ENCODE peak calls at places on chromosomes 4 and X, in ten cellular contexts. T, S, D, P, J, L, B, V, N and Z are unnamed samples.

GRCh38 chr4:165301833-165302232 is 25.6 kb upstream of the MSMO1 start:
- DNase-seq in B (no peak), P (peak; percentile 26), T (no peak), S (peak; percentile 48), D (no peak), L (no peak), N (no peak), J (no peak), V (no peak), Z (no peak)

GRCh38 chrX:53356186-53356585 is 66.3 kb downstream of the SMC1A start:
- DNase-seq in P (no peak), V (no peak), B (peak; percentile 17), L (no peak), N (no peak), D (no peak), T (no peak), S (no peak), J (no peak), Z (no peak)

GRCh38 chrX:48972214-48973164 is 845 bp upstream of the KCND1 start:
- DNase-seq in D (no peak), B (no peak), L (no peak), S (peak; percentile 27), T (no peak), P (peak; percentile 46), N (no peak), J (no peak), V (no peak), Z (no peak)

GRCh38 chr4:89422441-89422950 is 114.9 kb upstream of the GPRIN3 start:
- DNase-seq in S (no peak), L (no peak), B (no peak), D (no peak), N (no peak), V (no peak), P (no peak), T (no peak), J (no peak), Z (no peak)

GRCh38 chr4:113869743-113870375 is 108.3 kb upstream of the CAMK2D start:
- DNase-seq in D (no peak), T (peak; percentile 46), J (no peak), V (peak; percentile 93), B (peak; percentile 52), S (peak; percentile 69), P (peak; percentile 27), N (no peak), L (no peak), Z (no peak)

GRCh38 chr4:76449824-76450223 is 14.8 kb downstream of the SHROOM3 start:
- DNase-seq in B (no peak), N (no peak), D (no peak), T (no peak), J (no peak), L (no peak), V (no peak), P (no peak), S (no peak), Z (no peak)

GRCh38 chr4:1321946-1322650 is 24.9 kb upstream of the UVSSA start:
- DNase-seq in B (no peak), J (no peak), T (no peak), L (no peak), N (no peak), V (no peak), P (no peak), S (no peak), D (no peak), Z (no peak)

GRCh38 chr4:95268819-95269565 is 279.8 kb downstream of the UNC5C start:
- DNase-seq in B (no peak), D (no peak), L (no peak), J (no peak), P (peak; percentile 58), N (no peak), V (peak; percentile 5), S (no peak), T (no peak), Z (no peak)

GRCh38 chr4:61517144-61517543 is 317.0 kb downstream of the ADGRL3 start:
- DNase-seq in P (no peak), N (no peak), D (no peak), V (no peak), J (no peak), B (no peak), L (no peak), T (no peak), S (no peak), Z (no peak)

GRCh38 chr4:170089743-170090666 is at the start of gene AADAT:
- DNase-seq in P (peak; percentile 44), N (peak; percentile 83), T (no peak), V (peak; percentile 54), J (no peak), L (peak; percentile 44), S (peak; percentile 39), D (peak; percentile 41), B (no peak), Z (peak; percentile 66)

GRCh38 chr4:91267543-91267942 is 1036.2 kb upstream of the GRID2 start:
- DNase-seq in N (peak; percentile 3), J (no peak), L (no peak), D (no peak), V (peak; percentile 23), S (no peak), B (no peak), P (peak; percentile 49), T (no peak), Z (no peak)

GRCh38 chrX:16771483-16772398 is 14.5 kb upstream of the TXLNG start:
- DNase-seq in V (peak; percentile 26), P (peak; percentile 57), B (no peak), N (peak; percentile 62), L (peak; percentile 82), D (peak; percentile 39), J (no peak), T (no peak), S (no peak), Z (peak; percentile 1)

GRCh38 chr4:175935016-175935661 is 123.1 kb upstream of the GPM6A start:
- DNase-seq in B (no peak), S (no peak), D (no peak), N (peak; percentile 85), P (no peak), L (peak; percentile 81), V (no peak), J (no peak), T (no peak), Z (no peak)

GRCh38 chr4:176277162-176277904 is 8.3 kb upstream of the ASB5 start:
- DNase-seq in L (peak; percentile 47), V (peak; percentile 33), S (peak; percentile 62), N (peak; percentile 57), T (no peak), B (peak; percentile 51), P (peak; percentile 44), D (peak; percentile 43), J (no peak), Z (peak; percentile 51)

GRCh38 chr4:149164282-149164681 is 651.4 kb downstream of the IQCM start:
- DNase-seq in T (no peak), S (no peak), D (peak; percentile 63), V (peak; percentile 91), P (peak; percentile 5), J (no peak), L (no peak), B (no peak), N (no peak), Z (peak; percentile 37)

GRCh38 chrX:18885317-18886004 is 98.5 kb downstream of the PHKA2 start:
- DNase-seq in N (no peak), L (no peak), J (no peak), S (peak; percentile 70), B (no peak), P (peak; percentile 31), T (no peak), D (no peak), V (no peak), Z (no peak)

GRCh38 chrX:109384569-109385174 is 97.2 kb downstream of the GUCY2F start:
- DNase-seq in T (no peak), S (peak; percentile 30), D (no peak), N (peak; percentile 1), J (no peak), V (peak; percentile 7), P (peak; percentile 28), B (peak; percentile 1), L (no peak), Z (peak; percentile 2)

GRCh38 chr4:2647403-2648158 is 108.6 kb downstream of the TNIP2 start:
- DNase-seq in S (no peak), P (no peak), N (no peak), V (no peak), D (no peak), L (no peak), B (no peak), T (no peak), J (no peak), Z (no peak)

GRCh38 chrX:74349387-74349786 is 45.4 kb downstream of the ZCCHC13 start:
- DNase-seq in T (no peak), L (peak; percentile 66), S (no peak), N (peak; percentile 4), P (no peak), J (no peak), D (peak; percentile 48), B (no peak), V (no peak), Z (peak; percentile 10)

GRCh38 chr4:81084029-81084428 is 53.5 kb downstream of the BMP3 start:
- DNase-seq in P (no peak), J (no peak), L (no peak), V (peak; percentile 32), N (peak; percentile 12), S (no peak), D (peak; percentile 10), B (no peak), T (no peak), Z (no peak)

GRCh38 chr4:89307446-89308160 is at the start of gene GPRIN3:
- DNase-seq in B (peak; percentile 67), D (no peak), T (no peak), L (no peak), S (peak; percentile 65), J (peak; percentile 51), V (no peak), P (peak; percentile 62), N (no peak), Z (no peak)

GRCh38 chr4:46844325-46844917 is 64.6 kb downstream of the COX7B2 start:
- DNase-seq in N (peak; percentile 51), V (peak; percentile 42), L (no peak), S (peak; percentile 79), B (peak; percentile 62), P (peak; percentile 64), T (no peak), D (peak; percentile 15), J (no peak), Z (peak; percentile 55)

GRCh38 chr4:174521800-174522182 is 497 bp downstream of the HPGD start:
- DNase-seq in N (peak; percentile 52), J (no peak), T (no peak), B (no peak), L (no peak), P (no peak), S (peak; percentile 57), V (no peak), D (no peak), Z (no peak)

GRCh38 chr4:140212646-140213045 is 58.7 kb upstream of the MAML3 start:
- DNase-seq in S (no peak), D (no peak), T (no peak), N (peak; percentile 35), P (no peak), J (no peak), V (no peak), B (no peak), L (no peak), Z (no peak)